ENCODE peak calls at places on chromosomes 6 and 20, in ten cellular contexts. O, K, I, C, B, Y, L, W, N and J are unnamed samples.

GRCh38 chr6:137102050-137102848 is 57.5 kb upstream of the IL20RA start:
- DNase-seq in I (no peak), L (no peak), K (no peak), N (no peak), Y (no peak), W (no peak), O (no peak), B (no peak), C (no peak), J (no peak)

GRCh38 chr6:131937219-131937618 is 14.0 kb downstream of the CCN2 start:
- DNase-seq in N (no peak), I (no peak), Y (no peak), K (no peak), C (no peak), L (no peak), B (no peak), W (no peak), O (no peak), J (no peak)

GRCh38 chr6:112332274-112332673 is 14.9 kb upstream of the RFPL4B start:
- DNase-seq in I (no peak), N (no peak), C (no peak), B (no peak), Y (no peak), L (no peak), K (no peak), O (no peak), W (no peak), J (no peak)

GRCh38 chr6:170182781-170183120 is 108.1 kb downstream of the DLL1 start:
- DNase-seq in N (no peak), C (no peak), B (no peak), Y (no peak), I (peak), W (no peak), L (no peak), K (no peak), O (no peak), J (no peak)

GRCh38 chr6:150729188-150729748 is 129.6 kb downstream of the PLEKHG1 start:
- DNase-seq in N (no peak), L (no peak), W (no peak), K (no peak), O (no peak), C (no peak), I (no peak), B (no peak), Y (no peak), J (no peak)

GRCh38 chr6:142872376-142872775 is 72.6 kb downstream of the HIVEP2 start:
- DNase-seq in K (no peak), W (no peak), Y (no peak), I (peak), B (no peak), C (no peak), N (no peak), L (no peak), O (peak), J (no peak)

GRCh38 chr6:17505062-17505476 is 95.0 kb upstream of the FAM8A1 start:
- DNase-seq in N (peak), I (no peak), Y (no peak), C (no peak), K (no peak), L (no peak), W (no peak), O (peak), B (no peak), J (no peak)

GRCh38 chr20:57509665-57510237 is 15.2 kb downstream of the CTCFL start:
- DNase-seq in W (no peak), L (peak), K (no peak), N (peak), Y (no peak), C (no peak), O (no peak), I (peak), B (no peak), J (no peak)

GRCh38 chr20:49325981-49326380 is 48.1 kb upstream of the ZNFX1 start:
- DNase-seq in W (no peak), L (no peak), Y (no peak), I (no peak), B (no peak), K (no peak), C (no peak), O (peak), N (no peak), J (no peak)

GRCh38 chr20:45095753-45096371 is 5.1 kb downstream of the KCNS1 start:
- DNase-seq in O (peak), I (peak), K (peak), N (peak), C (no peak), W (no peak), B (peak), L (peak), Y (no peak), J (no peak)

GRCh38 chr20:49595811-49596545 is 28.0 kb upstream of the PTGIS start:
- DNase-seq in O (peak), K (peak), N (no peak), I (no peak), L (no peak), B (no peak), Y (no peak), C (no peak), W (no peak), J (no peak)

GRCh38 chr20:33694666-33695065 is 8.5 kb upstream of the E2F1 start:
- DNase-seq in K (no peak), B (no peak), Y (no peak), C (no peak), I (no peak), N (no peak), W (no peak), L (no peak), O (no peak), J (no peak)

GRCh38 chr6:138428943-138429616 is 25.1 kb downstream of the HEBP2 start:
- DNase-seq in O (peak), W (no peak), C (no peak), Y (no peak), N (peak), K (no peak), I (no peak), B (no peak), L (peak), J (no peak)

GRCh38 chr6:52019092-52019491 is 68.3 kb downstream of the PKHD1 start:
- DNase-seq in C (no peak), Y (no peak), O (no peak), L (no peak), W (no peak), B (no peak), N (no peak), K (no peak), I (no peak), J (no peak)

GRCh38 chr6:170451762-170452651 is 101.1 kb downstream of the PSMB1 start:
- DNase-seq in N (no peak), L (no peak), C (no peak), K (no peak), Y (peak), W (peak), I (no peak), O (no peak), B (no peak), J (no peak)

GRCh38 chr6:147906361-147906760 is 397.9 kb downstream of the SAMD5 start:
- DNase-seq in K (no peak), Y (no peak), W (no peak), B (no peak), I (no peak), L (no peak), N (no peak), C (no peak), O (peak), J (no peak)

GRCh38 chr6:99611148-99611547 is 4.5 kb downstream of the PRDM13 start:
- DNase-seq in Y (no peak), O (no peak), I (no peak), N (no peak), W (no peak), L (no peak), C (no peak), K (no peak), B (no peak), J (no peak)

GRCh38 chr6:137874204-137875001 is 7.3 kb downstream of the TNFAIP3 start:
- DNase-seq in N (no peak), W (no peak), K (no peak), C (no peak), O (no peak), L (no peak), Y (no peak), B (no peak), I (peak), J (no peak)

GRCh38 chr6:79635179-79635578 is 4.0 kb downstream of the SH3BGRL2 start:
- DNase-seq in C (no peak), Y (no peak), L (no peak), I (no peak), B (no peak), K (no peak), N (no peak), W (no peak), O (no peak), J (no peak)

GRCh38 chr20:18719426-18719825 is 94.2 kb upstream of the SCP2D1 start:
- DNase-seq in C (no peak), L (no peak), I (no peak), O (peak), B (no peak), W (no peak), N (no peak), Y (no peak), K (no peak), J (no peak)

GRCh38 chr6:87932361-87932760 is 115.3 kb upstream of the SPACA1 start:
- DNase-seq in Y (no peak), N (no peak), B (no peak), W (no peak), L (peak), O (no peak), I (no peak), K (no peak), C (no peak), J (no peak)
- H3K4me3 ChIP-seq in Y (no peak), N (no peak), B (no peak), W (no peak), L (no peak), O (no peak), I (no peak), K (no peak), C (no peak), J (no peak)

GRCh38 chr6:139895205-139895793 is 520.9 kb upstream of the CITED2 start:
- DNase-seq in N (no peak), B (no peak), W (no peak), I (no peak), K (no peak), Y (no peak), O (no peak), C (no peak), L (no peak), J (no peak)
- TF ChIP-seq CTCF in N (no peak), B (no peak), W (peak), I (no peak), K (no peak), Y (no peak), O (no peak), C (no peak), L (no peak), J (no peak)

DNA sequence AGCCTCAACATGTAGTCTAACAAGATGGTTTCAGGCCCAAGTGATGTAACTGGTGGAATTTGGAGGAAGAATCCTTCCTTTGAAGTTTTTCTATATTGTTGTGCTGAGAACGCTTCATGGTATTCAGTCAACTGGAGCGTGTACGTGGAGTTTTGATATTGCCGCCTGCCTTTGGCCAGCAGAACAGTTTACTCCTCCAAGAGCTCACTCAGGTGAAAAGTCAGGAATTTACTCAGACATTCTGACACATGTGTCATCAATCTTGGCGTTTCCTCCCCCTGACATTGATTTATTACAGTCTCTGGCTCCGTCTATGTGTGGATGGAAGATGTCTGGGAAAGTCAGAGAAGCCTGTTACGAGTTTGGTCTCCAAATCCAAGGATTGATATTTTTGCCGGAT is 19.0 kb upstream of the TGM2 start:
- DNase-seq in B (no peak), Y (no peak), N (no peak), C (no peak), I (no peak), W (no peak), K (no peak), O (no peak), L (no peak), J (no peak)
- H3K27ac ChIP-seq in B (no peak), Y (no peak), N (no peak), C (no peak), I (no peak), W (no peak), K (no peak), O (no peak), L (no peak), J (no peak)

GRCh38 chr20:62067547-62068260 is 2.0 kb upstream of the TAF4 start:
- DNase-seq in N (no peak), L (peak), B (no peak), Y (no peak), C (no peak), W (peak), O (no peak), I (no peak), K (no peak), J (no peak)
- H3K4me3 ChIP-seq in N (no peak), L (no peak), B (no peak), Y (no peak), C (no peak), W (no peak), O (no peak), I (peak), K (no peak), J (no peak)

GRCh38 chr20:46253391-46253790 is 54.9 kb downstream of the CDH22 start:
- DNase-seq in B (no peak), C (no peak), N (peak), K (no peak), Y (no peak), I (peak), W (no peak), O (no peak), L (no peak), J (no peak)
- TF ChIP-seq CTCF in B (no peak), C (no peak), N (peak), K (no peak), Y (no peak), I (no peak), W (no peak), O (peak), L (peak), J (peak)

GRCh38 chr6:11460837-11461661 is 76.5 kb upstream of the TMEM170B start:
- DNase-seq in Y (no peak), N (no peak), C (no peak), I (no peak), B (no peak), L (no peak), O (no peak), K (no peak), W (no peak), J (no peak)

GRCh38 chr6:11459002-11459658 is 78.4 kb upstream of the TMEM170B start:
- DNase-seq in N (no peak), I (no peak), K (no peak), W (no peak), B (no peak), C (no peak), L (no peak), Y (no peak), O (no peak), J (no peak)

GRCh38 chr6:11458509-11458908 is 79.0 kb upstream of the TMEM170B start:
- DNase-seq in O (no peak), Y (no peak), C (no peak), I (no peak), W (no peak), N (no peak), L (no peak), B (no peak), K (no peak), J (no peak)

GRCh38 chr6:11460001-11460668 is 77.4 kb upstream of the TMEM170B start:
- DNase-seq in C (no peak), K (no peak), L (no peak), I (peak), O (peak), W (no peak), N (no peak), B (no peak), Y (no peak), J (no peak)

DNA sequence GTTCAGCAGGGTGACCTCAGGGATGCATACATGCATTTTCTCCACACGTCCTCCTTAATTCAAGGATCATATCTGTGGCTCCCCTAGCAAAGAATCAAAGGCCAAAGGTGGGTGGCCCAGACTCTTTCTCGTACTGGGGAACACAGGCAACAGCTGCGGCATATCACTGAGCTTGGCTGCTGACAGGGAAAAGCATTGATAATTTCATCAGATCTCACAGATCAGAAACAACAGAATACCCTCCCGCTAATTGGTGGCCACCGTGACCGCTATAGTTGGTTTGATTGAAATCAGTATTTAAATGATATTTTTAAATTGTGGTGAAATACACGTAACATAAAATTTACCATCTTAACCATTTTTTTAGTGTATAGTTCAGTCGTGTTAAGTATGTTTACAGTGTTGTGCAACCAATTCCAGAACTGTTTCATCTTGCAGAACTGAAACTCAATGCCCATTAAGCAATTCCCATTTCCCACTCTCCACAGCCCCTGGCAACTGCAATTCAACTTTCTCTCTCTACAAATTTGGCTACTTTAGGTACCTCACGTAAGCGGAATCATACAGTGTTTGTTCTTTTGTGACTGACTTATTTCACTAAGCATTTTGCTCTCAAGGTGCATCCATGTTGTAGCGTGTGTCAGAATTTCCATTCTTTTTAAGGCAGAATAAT is 74.7 kb upstream of the TMEM170B start:
- DNase-seq in N (no peak), Y (no peak), K (no peak), C (no peak), B (no peak), I (no peak), O (no peak), W (no peak), L (no peak), J (no peak)
- H3K27ac ChIP-seq in N (no peak), Y (peak), K (no peak), C (no peak), B (no peak), I (no peak), O (no peak), W (no peak), L (no peak), J (no peak)

GRCh38 chr20:32445539-32446273 is 87.6 kb downstream of the ASXL1 start:
- DNase-seq in L (peak), Y (no peak), W (no peak), N (no peak), K (no peak), I (no peak), B (no peak), C (peak), O (no peak), J (no peak)

GRCh38 chr20:32444474-32445220 is 86.5 kb downstream of the ASXL1 start:
- DNase-seq in L (no peak), Y (no peak), B (no peak), W (no peak), I (no peak), K (peak), C (no peak), O (no peak), N (no peak), J (no peak)

GRCh38 chr20:32448306-32449056 is 90.3 kb downstream of the ASXL1 start:
- DNase-seq in I (no peak), O (no peak), K (peak), Y (no peak), W (no peak), B (no peak), L (no peak), N (no peak), C (peak), J (peak)

GRCh38 chr20:32447136-32448027 is 89.3 kb downstream of the ASXL1 start:
- DNase-seq in W (peak), C (peak), I (no peak), O (no peak), L (no peak), B (no peak), Y (no peak), N (no peak), K (no peak), J (peak)

GRCh38 chr20:32446301-32447100 is 88.4 kb downstream of the ASXL1 start:
- DNase-seq in O (no peak), K (no peak), B (no peak), I (no peak), L (no peak), N (no peak), W (peak), Y (no peak), C (no peak), J (no peak)
- H3K4me3 ChIP-seq in O (no peak), K (no peak), B (no peak), I (no peak), L (no peak), N (no peak), W (no peak), Y (no peak), C (no peak), J (no peak)

GRCh38 chr6:34234667-34235604 is 1.7 kb upstream of the HMGA1 start:
- DNase-seq in O (no peak), K (no peak), W (peak), B (no peak), N (no peak), I (peak), Y (no peak), L (peak), C (peak), J (no peak)

GRCh38 chr6:34237722-34238506 is 1.2 kb downstream of the HMGA1 start:
- DNase-seq in I (peak), W (peak), B (peak), L (peak), N (no peak), Y (no peak), K (no peak), O (no peak), C (peak), J (no peak)

GRCh38 chr6:34237316-34237721 is 646 bp downstream of the HMGA1 start:
- DNase-seq in I (peak), K (no peak), L (peak), N (no peak), B (peak), C (no peak), Y (no peak), W (no peak), O (no peak), J (no peak)

GRCh38 chr6:34235605-34236422 is 859 bp upstream of the HMGA1 start:
- DNase-seq in Y (peak), W (peak), K (peak), N (no peak), L (peak), C (peak), B (no peak), I (peak), O (peak), J (peak)

DNA sequence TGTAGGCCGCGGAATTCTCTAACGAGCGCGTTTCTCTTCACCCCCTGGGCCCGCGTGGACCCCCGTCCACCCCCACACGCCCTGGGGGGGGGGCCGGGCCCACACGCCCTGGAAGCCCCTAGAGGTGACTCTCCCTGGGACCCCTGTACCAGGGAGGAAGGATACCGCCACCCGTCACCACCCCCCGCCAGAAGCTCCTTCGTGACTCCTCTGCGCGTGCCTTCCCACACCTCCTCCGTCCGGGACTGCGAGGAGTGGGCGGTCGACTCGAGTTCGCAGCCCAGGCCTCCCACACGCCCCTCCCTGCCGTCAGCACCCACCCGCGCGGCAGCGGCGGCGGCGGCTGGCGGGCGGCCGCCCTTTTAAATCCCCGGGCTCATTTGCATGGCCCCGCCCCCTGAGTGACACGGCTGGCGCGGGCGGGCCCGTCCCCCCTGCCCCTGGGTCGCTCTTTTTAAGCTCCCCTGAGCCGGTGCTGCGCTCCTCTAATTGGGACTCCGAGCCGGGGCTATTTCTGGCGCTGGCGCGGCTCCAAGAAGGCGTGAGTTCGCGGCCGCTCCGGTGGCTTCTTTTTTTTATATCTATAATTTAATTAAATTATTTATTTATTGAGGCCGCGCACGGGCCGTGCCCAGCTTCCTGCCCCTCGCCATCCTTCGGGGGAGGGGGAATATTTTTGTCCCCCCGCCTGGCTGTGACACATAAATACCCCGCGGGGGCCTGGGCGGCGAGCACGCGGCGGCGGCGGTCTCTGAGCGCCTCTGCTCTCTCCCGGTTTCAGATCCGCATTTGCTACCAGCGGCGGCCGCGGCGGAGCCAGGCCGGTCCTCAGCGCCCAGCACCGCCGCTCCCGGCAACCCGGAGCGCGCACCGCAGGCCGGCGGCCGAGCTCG is at the start of gene HMGA1:
- DNase-seq in W (peak), Y (peak), N (no peak), B (peak), O (peak), I (peak), C (peak), K (peak), L (peak), J (peak)
- TF ChIP-seq CTCF in W (no peak), Y (no peak), N (no peak), B (no peak), O (no peak), I (no peak), C (no peak), K (peak), L (no peak), J (no peak)